ENCODE peak calls at places on chromosomes 3 and 15, in five cellular contexts. One of them, this sample, is unnamed.

GRCh38 chr15:83973816-83974215 is 261.8 kb upstream of the GOLGA6L4 start:
- DNase-seq in mammary epithelial cell: no peak
- DNase-seq in EL: no peak
- DNase-seq in DMS 273 treated with DMSO at 0.1 percent for 48 hours: no peak
- DNase-seq in NCI-H2081 treated with DMSO at 0.1 percent for 48 hours: no peak
- DNase-seq in this sample: no peak

GRCh38 chr3:37287776-37288175 is 113.4 kb upstream of the LRRFIP2 start:
- DNase-seq in mammary epithelial cell: peak; percentile 84
- DNase-seq in EL: peak; percentile 19
- DNase-seq in NCI-H2081 treated with DMSO at 0.1 percent for 48 hours: no peak
- DNase-seq in DMS 273 treated with DMSO at 0.1 percent for 48 hours: no peak
- DNase-seq in this sample: no peak

GRCh38 chr15:31227954-31228542 is 98.6 kb upstream of the KLF13 start:
- DNase-seq in mammary epithelial cell: no peak
- DNase-seq in DMS 273 treated with DMSO at 0.1 percent for 48 hours: no peak
- DNase-seq in NCI-H2081 treated with DMSO at 0.1 percent for 48 hours: no peak
- DNase-seq in EL: no peak
- DNase-seq in this sample: no peak

GRCh38 chr15:101043911-101044624 is 124.9 kb downstream of the LRRK1 start:
- DNase-seq in NCI-H2081 treated with DMSO at 0.1 percent for 48 hours: no peak
- DNase-seq in mammary epithelial cell: no peak
- DNase-seq in DMS 273 treated with DMSO at 0.1 percent for 48 hours: no peak
- DNase-seq in EL: no peak
- DNase-seq in this sample: no peak

GRCh38 chr3:97821413-97821809 is 400 bp upstream of the CRYBG3 start:
- DNase-seq in NCI-H2081 treated with DMSO at 0.1 percent for 48 hours: no peak
- DNase-seq in mammary epithelial cell: no peak
- DNase-seq in EL: no peak
- DNase-seq in DMS 273 treated with DMSO at 0.1 percent for 48 hours: peak; percentile 85
- DNase-seq in this sample: no peak

GRCh38 chr3:50444213-50444612 is 59.2 kb downstream of the CACNA2D2 start:
- DNase-seq in DMS 273 treated with DMSO at 0.1 percent for 48 hours: no peak
- DNase-seq in EL: peak; percentile 26
- DNase-seq in NCI-H2081 treated with DMSO at 0.1 percent for 48 hours: no peak
- DNase-seq in mammary epithelial cell: no peak
- DNase-seq in this sample: no peak

GRCh38 chr15:37016287-37016686 is 84.1 kb downstream of the MEIS2 start:
- DNase-seq in mammary epithelial cell: no peak
- DNase-seq in DMS 273 treated with DMSO at 0.1 percent for 48 hours: no peak
- DNase-seq in NCI-H2081 treated with DMSO at 0.1 percent for 48 hours: no peak
- DNase-seq in EL: peak; percentile 24
- DNase-seq in this sample: no peak

GRCh38 chr3:142794510-142794909 is 70.7 kb downstream of the TRPC1 start:
- DNase-seq in DMS 273 treated with DMSO at 0.1 percent for 48 hours: no peak
- DNase-seq in EL: no peak
- DNase-seq in mammary epithelial cell: no peak
- DNase-seq in NCI-H2081 treated with DMSO at 0.1 percent for 48 hours: no peak
- DNase-seq in this sample: no peak

GRCh38 chr15:99502661-99503060 is 63.1 kb upstream of the MEF2A start:
- DNase-seq in DMS 273 treated with DMSO at 0.1 percent for 48 hours: no peak
- DNase-seq in NCI-H2081 treated with DMSO at 0.1 percent for 48 hours: no peak
- DNase-seq in EL: no peak
- DNase-seq in mammary epithelial cell: no peak
- DNase-seq in this sample: no peak

GRCh38 chr3:139537325-139537724 is 2.2 kb downstream of the RBP1 start:
- DNase-seq in EL: peak; percentile 16
- DNase-seq in DMS 273 treated with DMSO at 0.1 percent for 48 hours: peak; percentile 66
- DNase-seq in NCI-H2081 treated with DMSO at 0.1 percent for 48 hours: no peak
- DNase-seq in mammary epithelial cell: peak; percentile 85
- DNase-seq in this sample: no peak

This sample was measured in AG04449.